ENCODE peak calls at places on chromosomes 1 and 21, in four cellular contexts. One of them, this sample, is unnamed.

GRCh38 chr21:42463861-42464515 is 32.0 kb downstream of the RSPH1 start:
- DNase-seq in upper lobe of left lung: no peak
- DNase-seq in CD8-positive, alpha-beta T cell: peak; percentile 44
- DNase-seq in RWPE1: peak; percentile 62
- DNase-seq in this sample: peak; percentile 37

GRCh38 chr1:18069903-18070302 is 37.7 kb upstream of the IGSF21 start:
- DNase-seq in CD8-positive, alpha-beta T cell: no peak
- DNase-seq in upper lobe of left lung: no peak
- DNase-seq in RWPE1: no peak
- DNase-seq in this sample: peak; percentile 29

GRCh38 chr1:30770150-30770549 is 12.6 kb upstream of the LAPTM5 start:
- DNase-seq in upper lobe of left lung: no peak
- DNase-seq in RWPE1: no peak
- DNase-seq in CD8-positive, alpha-beta T cell: no peak
- DNase-seq in this sample: no peak

GRCh38 chr1:156242738-156243137 is 754 bp downstream of the BGLAP start:
- DNase-seq in CD8-positive, alpha-beta T cell: no peak
- DNase-seq in upper lobe of left lung: no peak
- DNase-seq in RWPE1: no peak
- DNase-seq in this sample: no peak

GRCh38 chr1:48817505-48818114 is 40.9 kb upstream of the BEND5 start:
- DNase-seq in CD8-positive, alpha-beta T cell: no peak
- DNase-seq in upper lobe of left lung: no peak
- DNase-seq in RWPE1: peak; percentile 12
- DNase-seq in this sample: no peak

GRCh38 chr1:214547747-214548146 is 3.7 kb downstream of the PTPN14 start:
- DNase-seq in RWPE1: no peak
- DNase-seq in upper lobe of left lung: no peak
- DNase-seq in CD8-positive, alpha-beta T cell: no peak
- DNase-seq in this sample: no peak

GRCh38 chr1:40773748-40774265 is 9.8 kb upstream of the KCNQ4 start:
- DNase-seq in CD8-positive, alpha-beta T cell: no peak
- DNase-seq in RWPE1: no peak
- DNase-seq in upper lobe of left lung: no peak
- DNase-seq in this sample: no peak

GRCh38 chr1:205061665-205062069 is 18.7 kb downstream of the CNTN2 start:
- DNase-seq in CD8-positive, alpha-beta T cell: peak; percentile 51
- DNase-seq in upper lobe of left lung: no peak
- DNase-seq in RWPE1: peak; percentile 81
- DNase-seq in this sample: peak; percentile 77

GRCh38 chr1:234604393-234604725 is 5.6 kb downstream of the IRF2BP2 start:
- DNase-seq in CD8-positive, alpha-beta T cell: no peak
- DNase-seq in RWPE1: no peak
- DNase-seq in upper lobe of left lung: no peak
- DNase-seq in this sample: no peak

GRCh38 chr1:65165269-65166002 is 17.4 kb downstream of the AK4 start:
- DNase-seq in upper lobe of left lung: no peak
- DNase-seq in RWPE1: no peak
- DNase-seq in CD8-positive, alpha-beta T cell: no peak
- DNase-seq in this sample: no peak

GRCh38 chr1:200905411-200906052 is 10.8 kb downstream of the INAVA start:
- DNase-seq in CD8-positive, alpha-beta T cell: peak; percentile 16
- DNase-seq in RWPE1: no peak
- DNase-seq in upper lobe of left lung: no peak
- DNase-seq in this sample: no peak

GRCh38 chr21:42381347-42381984 is 14.4 kb downstream of the TMPRSS3 start:
- DNase-seq in CD8-positive, alpha-beta T cell: no peak
- DNase-seq in upper lobe of left lung: no peak
- DNase-seq in RWPE1: peak; percentile 44
- DNase-seq in this sample: peak; percentile 22

GRCh38 chr1:64744492-64745180 is at the start of gene RAVER2:
- DNase-seq in RWPE1: peak; percentile 58
- DNase-seq in CD8-positive, alpha-beta T cell: peak; percentile 27
- DNase-seq in upper lobe of left lung: peak; percentile 94
- DNase-seq in this sample: peak; percentile 47

GRCh38 chr21:32499249-32500055 is 85.9 kb downstream of the TCP10L start:
- DNase-seq in RWPE1: no peak
- DNase-seq in CD8-positive, alpha-beta T cell: no peak
- DNase-seq in upper lobe of left lung: no peak
- DNase-seq in this sample: no peak

GRCh38 chr1:243923292-243924171 is 73.5 kb upstream of the AKT3 start:
- DNase-seq in CD8-positive, alpha-beta T cell: no peak
- DNase-seq in RWPE1: no peak
- DNase-seq in upper lobe of left lung: no peak
- DNase-seq in this sample: no peak
- H3K27ac ChIP-seq in CD8-positive, alpha-beta T cell: no peak overlapping the region
- H3K27ac ChIP-seq in RWPE1: no peak overlapping the region
- H3K27ac ChIP-seq in upper lobe of left lung: no peak overlapping the region
- H3K27ac ChIP-seq in this sample: no peak overlapping the region

DNA sequence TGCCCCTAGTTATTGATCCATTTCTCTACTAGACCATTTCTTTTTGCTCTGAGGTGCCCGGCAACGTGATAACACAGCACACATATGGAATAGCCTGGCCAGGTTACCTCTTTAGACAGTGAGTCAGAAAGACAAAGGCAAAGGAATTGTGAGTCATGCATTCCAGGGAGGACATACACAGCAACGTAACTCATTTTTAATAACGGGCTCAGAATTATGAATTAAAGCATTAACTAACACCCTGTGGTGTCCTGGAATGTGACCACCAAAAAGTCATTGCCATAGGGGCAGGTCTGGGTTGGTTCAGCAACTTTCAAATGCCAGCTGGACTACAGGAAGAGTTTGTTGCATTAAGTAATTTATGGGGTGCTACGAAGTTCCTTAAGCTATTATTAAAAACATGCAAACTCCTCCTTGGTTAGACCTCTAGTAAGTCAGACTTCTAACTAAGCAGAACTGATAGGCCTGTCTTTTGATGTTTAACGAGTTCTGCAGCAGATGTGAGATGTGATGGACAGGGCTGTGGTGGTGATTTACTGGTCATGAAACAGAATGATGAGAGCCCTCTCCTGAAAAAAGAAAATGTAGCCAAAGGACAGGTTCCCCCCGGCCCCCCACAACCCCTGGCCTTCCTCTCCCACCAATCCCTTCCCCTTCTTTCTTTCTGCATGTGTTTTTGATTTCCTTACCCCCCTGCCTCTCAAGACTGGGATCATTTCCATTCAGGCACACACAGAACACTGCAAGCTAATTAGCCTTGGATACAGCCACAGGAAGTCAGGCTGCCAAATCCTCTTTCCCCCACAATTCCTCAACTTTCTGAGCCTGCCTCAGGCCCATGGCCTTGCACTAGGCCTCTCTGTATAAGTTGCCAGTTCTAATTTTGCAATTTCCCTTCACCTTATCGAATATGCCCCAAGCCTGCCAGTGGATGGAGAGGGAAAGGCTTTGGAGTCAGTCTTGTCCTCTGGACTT is 88.9 kb upstream of the HAO2 start:
- DNase-seq in RWPE1: peak; percentile 78
- DNase-seq in upper lobe of left lung: no peak
- DNase-seq in CD8-positive, alpha-beta T cell: no peak
- DNase-seq in this sample: no peak
- H3K27ac ChIP-seq in RWPE1: peak overlapping the region; percentile 88
- H3K27ac ChIP-seq in upper lobe of left lung: no peak overlapping the region
- H3K27ac ChIP-seq in CD8-positive, alpha-beta T cell: no peak overlapping the region
- H3K27ac ChIP-seq in this sample: no peak overlapping the region

GRCh38 chr1:33331444-33332356 is 10.8 kb upstream of the A3GALT2 start:
- DNase-seq in upper lobe of left lung: no peak
- DNase-seq in CD8-positive, alpha-beta T cell: no peak
- DNase-seq in RWPE1: no peak
- DNase-seq in this sample: no peak

GRCh38 chr1:33334081-33334552 is 13.2 kb upstream of the A3GALT2 start:
- DNase-seq in RWPE1: no peak
- DNase-seq in upper lobe of left lung: no peak
- DNase-seq in CD8-positive, alpha-beta T cell: no peak
- DNase-seq in this sample: no peak

GRCh38 chr1:33330906-33331305 is 10.0 kb upstream of the A3GALT2 start:
- DNase-seq in RWPE1: no peak
- DNase-seq in CD8-positive, alpha-beta T cell: no peak
- DNase-seq in upper lobe of left lung: no peak
- DNase-seq in this sample: no peak

GRCh38 chr1:33332881-33333280 is 12.0 kb upstream of the A3GALT2 start:
- DNase-seq in upper lobe of left lung: no peak
- DNase-seq in RWPE1: no peak
- DNase-seq in CD8-positive, alpha-beta T cell: no peak
- DNase-seq in this sample: no peak

DNA sequence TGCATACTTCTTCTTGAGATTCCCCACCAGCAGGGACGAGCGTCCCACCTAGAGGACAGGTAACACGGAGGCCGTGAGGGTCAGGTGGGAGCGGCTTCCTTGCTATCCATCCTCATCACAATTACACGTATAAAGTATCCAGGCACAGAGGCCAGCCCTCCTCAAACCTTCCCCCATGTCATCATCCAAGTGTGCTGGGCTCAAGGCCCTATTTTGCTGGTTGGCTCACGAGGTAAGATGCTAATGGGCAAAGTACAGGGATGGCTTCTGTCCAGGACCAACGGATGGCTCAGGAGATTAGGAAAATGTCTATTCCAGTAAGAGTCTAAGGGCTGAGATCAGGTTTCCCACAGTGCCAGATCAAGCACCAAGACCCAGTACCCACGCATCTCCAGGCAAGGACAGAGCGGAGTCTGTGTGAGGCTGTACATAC is 11.5 kb upstream of the A3GALT2 start:
- DNase-seq in RWPE1: no peak
- DNase-seq in upper lobe of left lung: no peak
- DNase-seq in CD8-positive, alpha-beta T cell: no peak
- DNase-seq in this sample: no peak
- H3K27ac ChIP-seq in RWPE1: peak overlapping the region; percentile 70
- H3K27ac ChIP-seq in upper lobe of left lung: peak overlapping the region; percentile 99
- H3K27ac ChIP-seq in CD8-positive, alpha-beta T cell: no peak overlapping the region
- H3K27ac ChIP-seq in this sample: no peak overlapping the region

GRCh38 chr1:59814180-59814900 is 409 bp upstream of the HOOK1 start:
- DNase-seq in upper lobe of left lung: peak; percentile 95
- DNase-seq in RWPE1: peak; percentile 99
- DNase-seq in CD8-positive, alpha-beta T cell: peak; percentile 79
- DNase-seq in this sample: peak; percentile 90
- H3K27ac ChIP-seq in upper lobe of left lung: peak overlapping the region; percentile 58
- H3K27ac ChIP-seq in RWPE1: no peak overlapping the region
- H3K27ac ChIP-seq in CD8-positive, alpha-beta T cell: peak overlapping the region; percentile 43
- H3K27ac ChIP-seq in this sample: peak overlapping the region; percentile 91